ENCODE peak calls at places on chromosomes 6 and 20, in five cellular contexts. M, T, S, Q and C are unnamed samples.

GRCh38 chr6:144951730-144952437 is 666.7 kb downstream of the UTRN start:
- DNase-seq in M (no peak), T (no peak), S (no peak), Q (no peak), C (no peak)

GRCh38 chr6:80767808-80768207 is 661.3 kb downstream of the BCKDHB start:
- DNase-seq in M (no peak), T (no peak), S (no peak), Q (peak), C (no peak)

GRCh38 chr6:37006793-37007339 is 1.4 kb downstream of the FGD2 start:
- DNase-seq in M (no peak), T (no peak), S (no peak), Q (no peak), C (no peak)

GRCh38 chr6:139530551-139530950 is 156.1 kb upstream of the CITED2 start:
- DNase-seq in M (no peak), T (no peak), S (no peak), Q (no peak), C (no peak)

GRCh38 chr6:149935246-149935645 is 6.6 kb upstream of the ULBP2 start:
- DNase-seq in M (no peak), T (no peak), S (no peak), Q (no peak), C (no peak)

GRCh38 chr6:164322533-164322932 is 908.0 kb downstream of the QKI start:
- DNase-seq in M (peak), T (no peak), S (no peak), Q (peak), C (peak)

GRCh38 chr20:22333885-22334545 is 250.4 kb downstream of the FOXA2 start:
- DNase-seq in M (peak), T (no peak), S (peak), Q (peak), C (peak)

GRCh38 chr6:89999154-89999553 is 104.9 kb downstream of the GJA10 start:
- DNase-seq in M (peak), T (no peak), S (no peak), Q (no peak), C (peak)

GRCh38 chr20:17873410-17874270 is 95.0 kb downstream of the SNX5 start:
- DNase-seq in M (peak), T (no peak), S (no peak), Q (peak), C (peak)

GRCh38 chr6:156845447-156845846 is 68.3 kb downstream of the ARID1B start:
- DNase-seq in M (no peak), T (no peak), S (no peak), Q (no peak), C (no peak)

GRCh38 chr20:8454137-8454712 is 322.2 kb downstream of the PLCB1 start:
- DNase-seq in M (peak), T (no peak), S (no peak), Q (peak), C (peak)

GRCh38 chr20:48771542-48771941 is 56.3 kb downstream of the PREX1 start:
- DNase-seq in M (no peak), T (no peak), S (no peak), Q (no peak), C (no peak)

GRCh38 chr20:42721923-42722322 is 467.8 kb downstream of the PTPRT start:
- DNase-seq in M (no peak), T (no peak), S (no peak), Q (no peak), C (no peak)

GRCh38 chr6:136429264-136429663 is 121.0 kb downstream of the MAP7 start:
- DNase-seq in M (no peak), T (no peak), S (no peak), Q (no peak), C (no peak)

GRCh38 chr6:112881027-112881426 is 533.9 kb downstream of the RFPL4B start:
- DNase-seq in M (no peak), T (no peak), S (no peak), Q (no peak), C (no peak)